ENCODE peak calls at places on chromosomes 3 and 15, in four cellular contexts. One of them, this sample, is unnamed.
A peak's percentile ranks its signal among the peaks of the same experiment; 100 is the strongest.

GRCh38 chr3:151772825-151773480 is 39.2 kb downstream of the AADACL2 start:
- DNase-seq in RWPE2: no peak
- DNase-seq in endothelial cell of umbilical vein: no peak
- DNase-seq in upper lobe of right lung: no peak
- DNase-seq in this sample: no peak

GRCh38 chr3:122785231-122785630 is 8.4 kb downstream of the HSPBAP1 start:
- DNase-seq in endothelial cell of umbilical vein: no peak
- DNase-seq in RWPE2: no peak
- DNase-seq in upper lobe of right lung: no peak
- DNase-seq in this sample: no peak

GRCh38 chr15:99931703-99932603 is 198.7 kb upstream of the LYSMD4 start:
- DNase-seq in RWPE2: no peak
- DNase-seq in upper lobe of right lung: no peak
- DNase-seq in endothelial cell of umbilical vein: no peak
- DNase-seq in this sample: no peak

GRCh38 chr3:155944081-155944480 is 73.6 kb downstream of the GMPS start:
- DNase-seq in endothelial cell of umbilical vein: no peak
- DNase-seq in RWPE2: no peak
- DNase-seq in upper lobe of right lung: no peak
- DNase-seq in this sample: no peak

GRCh38 chr3:185555101-185555501 is 2.7 kb upstream of the LIPH start:
- DNase-seq in RWPE2: no peak
- DNase-seq in endothelial cell of umbilical vein: no peak
- DNase-seq in upper lobe of right lung: no peak
- DNase-seq in this sample: no peak

GRCh38 chr3:154885016-154885415 is 195.1 kb upstream of the MME start:
- DNase-seq in endothelial cell of umbilical vein: no peak
- DNase-seq in upper lobe of right lung: no peak
- DNase-seq in RWPE2: no peak
- DNase-seq in this sample: peak; percentile 81

GRCh38 chr3:69084668-69085542 is at the start of gene ARL6IP5:
- DNase-seq in RWPE2: peak; percentile 90
- DNase-seq in endothelial cell of umbilical vein: peak; percentile 93
- DNase-seq in upper lobe of right lung: peak; percentile 97
- DNase-seq in this sample: peak; percentile 93

GRCh38 chr3:188001052-188001567 is 152.8 kb upstream of the LPP start:
- DNase-seq in upper lobe of right lung: no peak
- DNase-seq in endothelial cell of umbilical vein: no peak
- DNase-seq in RWPE2: no peak
- DNase-seq in this sample: no peak

GRCh38 chr3:38088679-38089078 is 48.2 kb downstream of the ACAA1 start:
- DNase-seq in RWPE2: no peak
- DNase-seq in upper lobe of right lung: no peak
- DNase-seq in endothelial cell of umbilical vein: no peak
- DNase-seq in this sample: no peak

GRCh38 chr15:27538325-27538724 is 560.8 kb downstream of the OCA2 start:
- DNase-seq in endothelial cell of umbilical vein: no peak
- DNase-seq in upper lobe of right lung: no peak
- DNase-seq in RWPE2: no peak
- DNase-seq in this sample: no peak

GRCh38 chr3:47850803-47851417 is 48.0 kb downstream of the DHX30 start:
- DNase-seq in upper lobe of right lung: no peak
- DNase-seq in RWPE2: no peak
- DNase-seq in endothelial cell of umbilical vein: no peak
- DNase-seq in this sample: no peak

GRCh38 chr3:5019411-5020261 is 40.4 kb downstream of the BHLHE40 start:
- DNase-seq in RWPE2: no peak
- DNase-seq in endothelial cell of umbilical vein: no peak
- DNase-seq in upper lobe of right lung: peak; percentile 60
- DNase-seq in this sample: no peak

GRCh38 chr3:81908596-81908995 is 147.2 kb upstream of the GBE1 start:
- DNase-seq in RWPE2: no peak
- DNase-seq in endothelial cell of umbilical vein: no peak
- DNase-seq in upper lobe of right lung: no peak
- DNase-seq in this sample: no peak

GRCh38 chr15:64426845-64427465 is 33.4 kb upstream of the ZNF609 start:
- DNase-seq in upper lobe of right lung: no peak
- DNase-seq in RWPE2: no peak
- DNase-seq in endothelial cell of umbilical vein: peak; percentile 74
- DNase-seq in this sample: peak; percentile 61

GRCh38 chr3:52221563-52222318 is 3.7 kb downstream of the TLR9 start:
- DNase-seq in upper lobe of right lung: peak; percentile 63
- DNase-seq in endothelial cell of umbilical vein: no peak
- DNase-seq in RWPE2: peak; percentile 61
- DNase-seq in this sample: no peak

GRCh38 chr15:46174122-46174521 is 539.3 kb downstream of the SQOR start:
- DNase-seq in endothelial cell of umbilical vein: no peak
- DNase-seq in RWPE2: no peak
- DNase-seq in upper lobe of right lung: no peak
- DNase-seq in this sample: no peak

GRCh38 chr15:56243117-56243773 is 434 bp downstream of the RFX7 start:
- DNase-seq in upper lobe of right lung: peak; percentile 71
- DNase-seq in RWPE2: peak; percentile 67
- DNase-seq in endothelial cell of umbilical vein: peak; percentile 32
- DNase-seq in this sample: peak; percentile 36

GRCh38 chr3:132006605-132007204 is 28.1 kb downstream of the CPNE4 start:
- DNase-seq in endothelial cell of umbilical vein: peak; percentile 50
- DNase-seq in RWPE2: no peak
- DNase-seq in upper lobe of right lung: no peak
- DNase-seq in this sample: peak; percentile 49

GRCh38 chr3:10224794-10225660 is 23.2 kb upstream of the TATDN2 start:
- DNase-seq in RWPE2: no peak
- DNase-seq in upper lobe of right lung: no peak
- DNase-seq in endothelial cell of umbilical vein: peak; percentile 87
- DNase-seq in this sample: peak; percentile 68

GRCh38 chr3:98440283-98440682 is 22.7 kb upstream of the OR5K1 start:
- DNase-seq in endothelial cell of umbilical vein: no peak
- DNase-seq in RWPE2: no peak
- DNase-seq in upper lobe of right lung: no peak
- DNase-seq in this sample: no peak

GRCh38 chr3:110106805-110107204 is 769.5 kb upstream of the DPPA4 start:
- DNase-seq in RWPE2: no peak
- DNase-seq in endothelial cell of umbilical vein: no peak
- DNase-seq in upper lobe of right lung: no peak
- DNase-seq in this sample: peak; percentile 23

GRCh38 chr3:10804183-10804648 is 11.8 kb upstream of the SLC6A11 start:
- DNase-seq in endothelial cell of umbilical vein: no peak
- DNase-seq in RWPE2: peak; percentile 72
- DNase-seq in upper lobe of right lung: no peak
- DNase-seq in this sample: no peak

GRCh38 chr15:60052796-60053195 is 48.7 kb downstream of the FOXB1 start:
- DNase-seq in RWPE2: no peak
- DNase-seq in upper lobe of right lung: no peak
- DNase-seq in endothelial cell of umbilical vein: no peak
- DNase-seq in this sample: no peak

GRCh38 chr3:85740561-85740960 is 781.8 kb downstream of the CADM2 start:
- DNase-seq in RWPE2: no peak
- DNase-seq in endothelial cell of umbilical vein: no peak
- DNase-seq in upper lobe of right lung: no peak
- DNase-seq in this sample: no peak

GRCh38 chr3:156525808-156526207 is 29.1 kb downstream of the SSR3 start:
- DNase-seq in endothelial cell of umbilical vein: no peak
- DNase-seq in RWPE2: no peak
- DNase-seq in upper lobe of right lung: no peak
- DNase-seq in this sample: no peak

GRCh38 chr3:81622395-81622794 is 139.1 kb downstream of the GBE1 start:
- DNase-seq in upper lobe of right lung: no peak
- DNase-seq in RWPE2: no peak
- DNase-seq in endothelial cell of umbilical vein: no peak
- DNase-seq in this sample: peak; percentile 38

GRCh38 chr3:10816019-10816862 is at the start of gene SLC6A11:
- DNase-seq in endothelial cell of umbilical vein: no peak
- DNase-seq in upper lobe of right lung: no peak
- DNase-seq in RWPE2: no peak
- DNase-seq in this sample: no peak

GRCh38 chr3:171460226-171461086 is at the start of gene TNIK:
- DNase-seq in RWPE2: peak; percentile 84
- DNase-seq in upper lobe of right lung: peak; percentile 96
- DNase-seq in endothelial cell of umbilical vein: peak; percentile 91
- DNase-seq in this sample: peak; percentile 77

GRCh38 chr15:43828061-43828657 is 1.4 kb downstream of the WDR76 start:
- DNase-seq in RWPE2: no peak
- DNase-seq in endothelial cell of umbilical vein: peak; percentile 4
- DNase-seq in upper lobe of right lung: no peak
- DNase-seq in this sample: peak; percentile 20

GRCh38 chr3:167908745-167909442 is 173.4 kb downstream of the SERPINI1 start:
- DNase-seq in RWPE2: no peak
- DNase-seq in endothelial cell of umbilical vein: no peak
- DNase-seq in upper lobe of right lung: no peak
- DNase-seq in this sample: no peak

DNA sequence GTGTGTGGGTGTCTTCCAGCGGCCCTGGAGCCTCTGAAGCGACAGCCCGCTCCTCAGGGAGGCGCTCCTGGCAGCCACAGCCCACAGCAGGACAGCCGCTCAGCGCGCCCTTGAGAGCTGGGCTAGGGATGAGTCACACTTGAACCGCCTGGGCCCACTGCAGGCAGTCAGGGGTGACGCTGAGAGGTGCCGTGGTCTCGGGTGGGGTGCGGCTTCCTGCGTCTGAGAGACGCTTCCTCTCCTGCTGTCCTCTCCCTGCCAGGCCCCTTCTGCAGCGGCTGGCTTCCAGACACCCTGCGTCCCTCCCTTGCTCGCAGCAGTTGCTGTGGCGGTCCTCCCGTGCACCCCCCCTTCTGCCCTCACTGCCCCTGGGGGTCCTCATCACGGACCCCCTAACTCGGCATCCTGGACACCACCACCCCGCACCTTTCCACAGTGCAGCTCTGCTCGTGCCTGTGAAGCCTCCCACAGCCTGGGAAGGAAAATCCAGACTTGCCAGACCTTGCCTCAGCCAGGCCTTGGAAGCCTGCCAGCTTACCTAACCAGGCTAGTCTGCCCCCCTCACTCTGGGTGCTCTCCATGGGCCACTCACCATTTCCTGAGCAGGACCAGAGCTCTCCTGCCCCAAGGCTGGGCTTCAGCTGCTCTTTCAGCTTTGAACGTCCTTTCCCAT is 1.1 kb upstream of the SPTBN5 start:
- DNase-seq in endothelial cell of umbilical vein: peak; percentile 80
- DNase-seq in upper lobe of right lung: peak; percentile 87
- DNase-seq in RWPE2: peak; percentile 97
- DNase-seq in this sample: peak; percentile 71
- TF ChIP-seq CTCF in endothelial cell of umbilical vein: peak; percentile 43
- TF ChIP-seq CTCF in upper lobe of right lung: no peak
- TF ChIP-seq CTCF in RWPE2: peak; percentile 55
- TF ChIP-seq CTCF in this sample: peak; percentile 20

GRCh38 chr15:34047893-34048775 is 9.1 kb upstream of the AVEN start:
- DNase-seq in RWPE2: no peak
- DNase-seq in upper lobe of right lung: no peak
- DNase-seq in endothelial cell of umbilical vein: no peak
- DNase-seq in this sample: no peak
- H3K4me3 ChIP-seq in RWPE2: no peak overlapping the region
- H3K4me3 ChIP-seq in upper lobe of right lung: no peak overlapping the region
- H3K4me3 ChIP-seq in endothelial cell of umbilical vein: no peak overlapping the region
- H3K4me3 ChIP-seq in this sample: no peak overlapping the region

GRCh38 chr3:28682126-28682525 is 333.5 kb upstream of the AZI2 start:
- DNase-seq in RWPE2: no peak
- DNase-seq in upper lobe of right lung: no peak
- DNase-seq in endothelial cell of umbilical vein: no peak
- DNase-seq in this sample: peak; percentile 4
- TF ChIP-seq CTCF in RWPE2: no peak
- TF ChIP-seq CTCF in upper lobe of right lung: no peak
- TF ChIP-seq CTCF in endothelial cell of umbilical vein: no peak
- TF ChIP-seq CTCF in this sample: no peak

DNA sequence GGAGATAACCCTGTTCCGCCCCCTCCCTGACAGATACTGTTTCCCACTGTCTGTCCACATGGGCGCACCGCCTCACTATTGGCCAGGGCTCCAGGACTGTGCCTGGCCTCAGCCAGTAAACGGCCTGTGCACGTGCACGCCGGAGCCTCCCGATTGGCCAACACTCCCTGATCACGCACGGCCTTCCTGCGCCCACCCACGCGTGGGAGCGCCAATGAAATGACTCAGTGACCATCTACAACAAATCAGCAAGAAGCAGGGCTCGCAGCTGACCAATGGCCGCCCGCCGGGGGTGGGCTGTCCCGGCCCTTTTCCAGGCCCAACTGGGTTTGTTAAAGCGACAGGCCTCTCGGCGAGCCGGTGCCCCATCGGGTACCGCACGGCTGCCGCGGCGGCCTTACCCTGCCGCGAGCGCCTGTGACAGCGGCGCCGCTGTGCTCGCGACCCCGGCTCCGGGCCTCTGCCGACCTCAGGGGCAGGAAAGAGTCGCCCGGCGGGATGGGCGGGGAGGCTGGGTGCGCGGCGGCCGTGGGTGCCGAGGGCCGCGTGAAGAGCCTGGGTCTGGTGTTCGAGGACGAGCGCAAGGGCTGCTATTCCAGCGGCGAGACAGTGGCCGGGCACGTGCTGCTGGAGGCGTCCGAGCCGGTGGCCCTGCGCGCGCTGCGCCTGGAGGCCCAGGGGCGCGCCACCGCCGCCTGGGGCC is at the start of gene ARRDC4:
- DNase-seq in upper lobe of right lung: peak; percentile 100
- DNase-seq in RWPE2: peak; percentile 100
- DNase-seq in endothelial cell of umbilical vein: peak; percentile 100
- DNase-seq in this sample: peak; percentile 100
- H3K4me3 ChIP-seq in upper lobe of right lung: peak within 1 kb of the TSS; percentile 85
- H3K4me3 ChIP-seq in RWPE2: peak within 1 kb of the TSS; percentile 81
- H3K4me3 ChIP-seq in endothelial cell of umbilical vein: peak within 1 kb of the TSS; percentile 58
- H3K4me3 ChIP-seq in this sample: peak within 1 kb of the TSS; percentile 84

DNA sequence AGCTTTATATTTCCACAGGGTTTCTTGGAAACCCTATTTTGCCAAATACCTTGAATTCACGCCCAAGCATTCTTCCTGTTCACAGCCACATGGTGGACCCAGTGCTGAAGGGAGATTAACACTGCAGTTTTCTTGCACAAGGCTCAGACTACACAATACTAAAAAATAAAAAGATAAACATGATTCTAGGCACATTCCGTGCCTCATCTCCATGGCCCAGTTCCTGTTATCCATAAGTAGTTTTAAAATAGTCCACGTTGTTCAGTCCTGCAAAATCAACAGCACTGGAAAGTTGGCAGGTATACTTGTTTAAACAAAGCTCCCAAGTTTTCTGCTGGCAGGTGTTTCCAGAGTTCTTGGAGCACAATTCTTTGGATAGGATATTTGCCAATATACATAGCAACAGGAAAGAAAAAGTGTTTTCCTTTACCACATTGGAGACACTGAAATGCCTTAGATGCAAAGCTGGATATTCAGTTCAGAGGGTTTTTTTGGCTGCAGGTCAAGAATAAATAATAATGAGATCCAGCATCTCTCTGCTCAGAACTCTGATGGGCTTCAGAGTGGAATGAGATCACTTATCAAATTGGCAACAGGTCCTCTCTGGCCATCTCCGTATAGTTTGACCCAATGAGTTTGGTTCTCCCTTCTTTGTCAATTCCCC is 88.1 kb upstream of the TGFBR2 start:
- DNase-seq in endothelial cell of umbilical vein: peak; percentile 99
- DNase-seq in upper lobe of right lung: no peak
- DNase-seq in RWPE2: no peak
- DNase-seq in this sample: peak; percentile 80
- TF ChIP-seq CTCF in endothelial cell of umbilical vein: peak; percentile 37
- TF ChIP-seq CTCF in upper lobe of right lung: peak; percentile 44
- TF ChIP-seq CTCF in RWPE2: peak; percentile 39
- TF ChIP-seq CTCF in this sample: peak; percentile 37

GRCh38 chr3:128992926-128993460 is 883 bp downstream of the CFAP92 start:
- DNase-seq in upper lobe of right lung: no peak
- DNase-seq in RWPE2: no peak
- DNase-seq in endothelial cell of umbilical vein: no peak
- DNase-seq in this sample: no peak
- H3K4me3 ChIP-seq in upper lobe of right lung: no peak overlapping the region
- H3K4me3 ChIP-seq in RWPE2: no peak overlapping the region
- H3K4me3 ChIP-seq in endothelial cell of umbilical vein: no peak overlapping the region
- H3K4me3 ChIP-seq in this sample: no peak overlapping the region

GRCh38 chr15:58699769-58700168 is 49.7 kb downstream of the ADAM10 start:
- DNase-seq in RWPE2: no peak
- DNase-seq in endothelial cell of umbilical vein: no peak
- DNase-seq in upper lobe of right lung: no peak
- DNase-seq in this sample: no peak
- TF ChIP-seq CTCF in RWPE2: no peak
- TF ChIP-seq CTCF in endothelial cell of umbilical vein: no peak
- TF ChIP-seq CTCF in upper lobe of right lung: no peak
- TF ChIP-seq CTCF in this sample: no peak